ENCODE peak calls at places on chromosomes 2 and 18, in four cellular contexts. S is astrocyte; A is GM04503; G is stimulated activated CD8-positive, alpha-beta memory T cell treated with anti-CD3 and anti-CD28 coated beads, Interleukin-4, amount 100 ng/mL, for 1 hour. X is an unnamed sample.
A peak's percentile ranks its signal among the peaks of the same experiment; 100 is the strongest.

GRCh38 chr18:48842259-48843061 is 108.3 kb downstream of the SMAD7 start:
- DNase-seq in S (no peak), A (no peak), G (peak; percentile 36), X (peak; percentile 15)

GRCh38 chr18:73756256-73757091 is 391.2 kb downstream of the FBXO15 start:
- DNase-seq in S (no peak), A (no peak), G (no peak), X (no peak)

GRCh38 chr2:97936199-97936598 is 59.5 kb downstream of the TMEM131 start:
- DNase-seq in S (no peak), A (no peak), G (no peak), X (peak; percentile 6)

GRCh38 chr18:78526923-78527775 is 452.5 kb upstream of the SALL3 start:
- DNase-seq in S (no peak), A (no peak), G (no peak), X (no peak)

GRCh38 chr18:70333757-70334156 is 44.9 kb downstream of the SOCS6 start:
- DNase-seq in S (peak; percentile 99), A (peak; percentile 93), G (no peak), X (no peak)

GRCh38 chr2:33015421-33016142 is 68.8 kb downstream of the LTBP1 start:
- DNase-seq in S (peak; percentile 60), A (peak; percentile 84), G (no peak), X (peak; percentile 30)

GRCh38 chr2:223222397-223222796 is 170.4 kb downstream of the KCNE4 start:
- DNase-seq in S (peak; percentile 31), A (no peak), G (no peak), X (peak; percentile 12)

GRCh38 chr2:138071720-138072719 is 107.7 kb downstream of the HNMT start:
- DNase-seq in S (peak; percentile 88), A (no peak), G (no peak), X (no peak)

GRCh38 chr2:239756392-239757153 is 268.6 kb downstream of the NDUFA10 start:
- DNase-seq in S (no peak), A (no peak), G (no peak), X (no peak)

GRCh38 chr2:84971799-84972790 is 1.1 kb downstream of the KCMF1 start:
- DNase-seq in S (no peak), A (no peak), G (peak; percentile 46), X (peak; percentile 36)

GRCh38 chr2:30677231-30677630 is 130.0 kb downstream of the CAPN13 start:
- DNase-seq in S (no peak), A (no peak), G (no peak), X (no peak)

GRCh38 chr2:119753041-119753929 is 6.4 kb upstream of the PTPN4 start:
- DNase-seq in S (no peak), A (no peak), G (no peak), X (peak; percentile 54)

GRCh38 chr2:43000242-43001054 is 208.1 kb upstream of the HAAO start:
- DNase-seq in S (no peak), A (no peak), G (no peak), X (no peak)

GRCh38 chr18:42414756-42415454 is 459.9 kb downstream of the PIK3C3 start:
- DNase-seq in S (peak; percentile 97), A (peak; percentile 86), G (no peak), X (no peak)